ENCODE peak calls at places on chromosome 13, in eight cellular contexts. P is AG09309, B is heart left ventricle, J is A549, I is GM12865, E is GM13977, V is fibroblast of lung, Z is mesothelial cell of epicardium. U is an unnamed sample.

GRCh38 chr13:48829536-48829935 is 146.2 kb upstream of the FNDC3A start:
- DNase-seq in V (no peak), E (no peak), Z (no peak), B (no peak), P (no peak), J (no peak), I (no peak), U (no peak)

GRCh38 chr13:59750860-59751259 is 412.9 kb downstream of the DIAPH3 start:
- DNase-seq in B (no peak), J (no peak), Z (peak), E (no peak), P (peak), V (peak), I (no peak), U (no peak)

GRCh38 chr13:36857273-36857672 is 38.3 kb downstream of the RFXAP start:
- DNase-seq in Z (no peak), E (no peak), I (no peak), J (no peak), P (no peak), V (no peak), B (no peak), U (no peak)

GRCh38 chr13:107124129-107124718 is 556.3 kb upstream of the ARGLU1 start:
- DNase-seq in P (no peak), E (no peak), B (no peak), I (no peak), Z (no peak), J (peak), V (peak), U (no peak)

GRCh38 chr13:97369269-97369893 is 64.6 kb upstream of the RAP2A start:
- DNase-seq in E (peak), J (no peak), B (no peak), I (peak), Z (no peak), V (peak), P (no peak), U (peak)

GRCh38 chr13:44274838-44275237 is 98.8 kb upstream of the SERP2 start:
- DNase-seq in J (no peak), E (no peak), V (peak), P (no peak), B (no peak), Z (no peak), I (peak), U (no peak)

GRCh38 chr13:92379371-92379770 is 847.2 kb upstream of the GPC6 start:
- DNase-seq in B (no peak), Z (no peak), V (no peak), P (no peak), J (no peak), E (no peak), I (no peak), U (no peak)

GRCh38 chr13:76928456-76928855 is 19.9 kb upstream of the ACOD1 start:
- DNase-seq in J (no peak), B (no peak), I (no peak), V (peak), P (no peak), E (no peak), Z (no peak), U (no peak)

GRCh38 chr13:70732611-70733010 is 624.4 kb upstream of the KLHL1 start:
- DNase-seq in Z (no peak), B (no peak), I (no peak), P (no peak), E (no peak), J (no peak), V (no peak), U (no peak)

GRCh38 chr13:20272571-20273171 is 40.6 kb upstream of the GJB6 start:
- DNase-seq in Z (no peak), B (no peak), I (no peak), E (no peak), P (no peak), J (no peak), V (no peak), U (no peak)

GRCh38 chr13:47858678-47859050 is 142.4 kb downstream of the SUCLA2 start:
- DNase-seq in J (no peak), P (peak), I (no peak), E (no peak), B (no peak), Z (no peak), V (peak), U (no peak)

GRCh38 chr13:80585531-80585930 is 244.6 kb upstream of the SPRY2 start:
- DNase-seq in P (no peak), Z (no peak), I (no peak), V (no peak), E (no peak), J (no peak), B (no peak), U (no peak)

GRCh38 chr13:106635616-106636015 is 67.7 kb upstream of the ARGLU1 start:
- DNase-seq in J (no peak), I (no peak), B (no peak), Z (no peak), P (no peak), V (no peak), E (no peak), U (no peak)

GRCh38 chr13:79448413-79448812 is 32.5 kb upstream of the NDFIP2 start:
- DNase-seq in J (no peak), B (no peak), P (no peak), E (no peak), I (peak), V (no peak), Z (no peak), U (no peak)

GRCh38 chr13:56561327-56561726 is 579.4 kb upstream of the PRR20A start:
- DNase-seq in I (no peak), Z (no peak), P (no peak), E (no peak), B (no peak), V (no peak), J (no peak), U (no peak)

GRCh38 chr13:44311011-44311481 is 62.6 kb upstream of the SERP2 start:
- DNase-seq in J (peak), I (no peak), E (no peak), V (peak), B (no peak), P (no peak), Z (no peak), U (no peak)

GRCh38 chr13:47813683-47814082 is 187.4 kb downstream of the SUCLA2 start:
- DNase-seq in Z (no peak), E (no peak), P (no peak), B (no peak), J (no peak), I (no peak), V (no peak), U (no peak)

GRCh38 chr13:30037766-30038165 is 187.3 kb upstream of the UBL3 start:
- DNase-seq in Z (no peak), I (no peak), V (peak), J (no peak), E (no peak), P (peak), B (no peak), U (no peak)

GRCh38 chr13:95349267-95349666 is 48.0 kb upstream of the ABCC4 start:
- DNase-seq in E (no peak), J (peak), Z (no peak), I (no peak), P (no peak), V (peak), B (no peak), U (no peak)

GRCh38 chr13:76939215-76939614 is 9.1 kb upstream of the ACOD1 start:
- DNase-seq in Z (no peak), J (no peak), E (no peak), P (no peak), B (no peak), I (no peak), V (peak), U (no peak)

GRCh38 chr13:69959041-69959440 is 148.6 kb upstream of the ATXN8OS start:
- DNase-seq in Z (no peak), E (no peak), J (no peak), B (no peak), I (no peak), V (no peak), P (no peak), U (no peak)

GRCh38 chr13:51346397-51346796 is 6.9 kb downstream of the SERPINE3 start:
- DNase-seq in J (no peak), E (no peak), I (peak), B (no peak), Z (no peak), V (no peak), P (no peak), U (no peak)

GRCh38 chr13:94712287-94712811 is at the start of gene SOX21:
- DNase-seq in J (peak), V (peak), B (no peak), I (no peak), Z (no peak), P (no peak), E (peak), U (no peak)

DNA sequence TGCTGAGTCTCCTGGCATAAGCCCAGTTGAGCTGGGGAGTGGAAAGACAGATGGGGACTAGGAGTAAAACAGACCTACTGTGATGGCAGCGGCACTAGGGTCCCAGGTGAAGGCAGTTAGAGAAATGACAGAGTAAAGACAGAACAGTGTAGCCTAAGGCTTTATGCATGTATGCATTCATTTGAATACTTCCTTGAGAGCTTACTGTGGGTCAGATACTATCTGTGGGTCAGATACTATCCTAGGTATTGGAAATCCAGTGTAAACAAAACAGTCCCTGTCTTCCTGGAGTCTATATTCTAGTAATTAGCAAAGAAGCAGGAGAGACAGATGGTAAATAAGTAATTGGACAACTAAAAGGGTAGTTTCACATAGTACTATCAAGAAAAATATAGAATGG is 73.7 kb upstream of the LRCH1 start:
- DNase-seq in E (no peak), J (no peak), I (no peak), Z (no peak), V (no peak), B (no peak), P (no peak), U (no peak)
- TF ChIP-seq CTCF in E (no peak), J (no peak), I (no peak), Z (no peak), V (no peak), B (no peak), P (no peak), U (no peak)

GRCh38 chr13:99959538-99960230 is 11.9 kb downstream of the ZIC5 start:
- DNase-seq in E (no peak), I (no peak), P (no peak), B (no peak), Z (no peak), J (no peak), V (no peak), U (no peak)
- TF ChIP-seq CTCF in E (peak), I (no peak), P (no peak), B (no peak), Z (no peak), J (no peak), V (no peak), U (no peak)

DNA sequence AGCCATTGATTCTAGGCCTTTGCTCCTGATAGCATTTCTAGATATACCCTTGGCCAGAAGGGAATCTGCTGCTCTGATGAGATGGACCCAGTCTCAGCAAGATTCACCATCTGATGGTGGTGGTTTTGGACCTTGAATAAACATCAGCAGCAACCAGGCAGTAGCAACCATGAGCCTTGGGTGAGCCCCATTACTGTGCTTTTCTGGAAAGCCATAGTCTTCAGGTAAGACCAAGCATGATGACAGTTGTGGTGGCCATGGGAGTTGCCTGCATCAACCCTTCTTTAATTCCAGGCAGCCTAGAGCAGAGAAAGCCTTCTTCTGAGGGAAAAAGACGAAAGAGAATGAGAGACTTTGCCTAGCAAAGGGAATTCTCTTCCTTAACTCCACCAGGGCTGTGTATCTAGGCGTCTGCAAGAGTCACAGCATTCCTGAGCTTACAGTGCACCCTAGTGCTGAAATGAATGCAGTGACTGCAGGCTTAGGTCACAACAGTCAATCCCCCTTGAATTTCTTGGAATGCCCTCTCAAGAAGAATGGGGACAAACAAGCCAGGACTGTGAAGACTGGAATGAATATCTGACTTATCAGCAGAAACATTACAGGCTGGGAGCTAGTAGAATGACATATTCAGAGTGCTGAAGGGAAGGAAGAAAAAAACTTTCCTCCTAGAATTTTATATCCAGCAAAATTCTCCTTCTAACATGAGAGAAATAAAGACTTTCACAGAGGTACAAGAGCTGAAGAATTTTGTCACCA is 942.4 kb upstream of the PCDH20 start:
- DNase-seq in B (no peak), E (peak), V (peak), Z (no peak), I (peak), P (no peak), J (peak), U (peak)
- TF ChIP-seq CTCF in B (no peak), E (peak), V (peak), Z (no peak), I (peak), P (no peak), J (peak), U (peak)

GRCh38 chr13:32910530-32910929 is 105.7 kb upstream of the KL start:
- DNase-seq in I (no peak), B (no peak), J (no peak), V (no peak), P (no peak), Z (no peak), E (no peak), U (no peak)

GRCh38 chr13:32914686-32915085 is 101.5 kb upstream of the KL start:
- DNase-seq in B (no peak), J (no peak), P (no peak), V (no peak), Z (no peak), E (no peak), I (no peak), U (no peak)

GRCh38 chr13:32917504-32917903 is 98.7 kb upstream of the KL start:
- DNase-seq in I (peak), J (no peak), B (no peak), V (no peak), E (no peak), P (no peak), Z (no peak), U (no peak)

GRCh38 chr13:32905864-32906180 is 110.4 kb upstream of the KL start:
- DNase-seq in Z (no peak), B (peak), P (no peak), E (no peak), I (no peak), V (peak), J (no peak), U (no peak)

DNA sequence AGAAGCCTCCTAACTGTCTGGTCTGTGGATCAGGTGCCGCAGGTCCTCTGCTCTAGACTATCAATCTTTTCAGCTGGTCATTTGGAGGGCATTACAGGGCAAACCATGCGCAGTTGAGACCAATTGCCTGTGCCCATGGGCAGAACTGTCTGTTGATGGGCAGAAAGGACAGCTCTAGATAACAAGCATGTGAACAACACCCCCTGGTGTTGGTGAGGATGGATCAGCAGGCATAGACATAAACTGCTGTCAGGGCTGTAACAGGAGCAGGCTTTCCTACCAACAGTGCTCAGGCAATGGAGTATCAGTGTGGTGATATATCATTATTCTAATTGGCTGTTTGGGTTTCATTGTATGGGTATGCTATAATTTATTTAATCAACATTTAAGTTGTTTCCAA is 104.7 kb upstream of the KL start:
- DNase-seq in Z (no peak), B (no peak), E (peak), I (peak), P (peak), V (peak), J (peak), U (peak)
- TF ChIP-seq CTCF in Z (no peak), B (peak), E (peak), I (peak), P (peak), V (peak), J (peak), U (peak)

GRCh38 chr13:98399756-98400155 is 177.2 kb downstream of the STK24 start:
- DNase-seq in I (no peak), V (no peak), P (peak), J (no peak), E (no peak), B (no peak), Z (no peak), U (no peak)

GRCh38 chr13:98396071-98396710 is 180.7 kb downstream of the STK24 start:
- DNase-seq in E (no peak), B (no peak), Z (no peak), V (no peak), J (no peak), P (no peak), I (no peak), U (no peak)

GRCh38 chr13:98394820-98395510 is 181.9 kb downstream of the STK24 start:
- DNase-seq in E (no peak), J (no peak), B (no peak), I (no peak), Z (no peak), P (no peak), V (no peak), U (no peak)

GRCh38 chr13:98397861-98398260 is 179.0 kb downstream of the STK24 start:
- DNase-seq in P (no peak), V (no peak), B (no peak), Z (no peak), J (no peak), E (no peak), I (no peak), U (no peak)

DNA sequence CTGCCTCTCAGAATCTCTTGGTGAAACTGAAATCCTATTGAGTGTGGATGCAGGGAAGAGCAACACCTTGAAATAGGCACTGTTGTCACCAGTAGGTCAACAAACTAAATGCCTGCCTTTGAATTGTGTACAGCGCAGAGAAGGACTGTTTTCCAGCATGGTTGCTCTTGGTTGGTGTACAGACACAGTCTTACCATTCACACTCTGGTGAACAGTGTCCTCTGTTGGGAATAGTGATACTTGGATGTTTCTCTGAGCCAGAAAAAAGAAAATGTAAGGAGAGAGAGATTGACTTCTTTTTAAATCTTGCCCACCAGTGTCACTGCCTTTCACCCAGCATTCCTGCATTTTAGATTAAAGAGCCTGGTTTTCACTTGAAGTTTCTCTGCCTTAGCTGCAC is 179.7 kb downstream of the STK24 start:
- DNase-seq in B (no peak), Z (no peak), V (peak), P (no peak), J (no peak), I (no peak), E (no peak), U (no peak)
- TF ChIP-seq CTCF in B (peak), Z (no peak), V (peak), P (peak), J (no peak), I (no peak), E (no peak), U (no peak)

GRCh38 chr13:113087923-113088690 is 17.5 kb upstream of the F7 start:
- DNase-seq in I (no peak), V (no peak), E (no peak), B (no peak), P (no peak), J (no peak), Z (no peak), U (no peak)

GRCh38 chr13:113086991-113087922 is 18.3 kb upstream of the F7 start:
- DNase-seq in B (no peak), V (no peak), E (no peak), P (no peak), Z (no peak), I (no peak), J (no peak), U (no peak)

GRCh38 chr13:113084094-113084942 is 21.3 kb upstream of the F7 start:
- DNase-seq in I (no peak), Z (no peak), E (no peak), V (no peak), J (no peak), P (no peak), B (no peak), U (no peak)

GRCh38 chr13:113084943-113085540 is 20.5 kb upstream of the F7 start:
- DNase-seq in J (no peak), V (no peak), B (no peak), P (no peak), E (no peak), Z (no peak), I (no peak), U (no peak)

DNA sequence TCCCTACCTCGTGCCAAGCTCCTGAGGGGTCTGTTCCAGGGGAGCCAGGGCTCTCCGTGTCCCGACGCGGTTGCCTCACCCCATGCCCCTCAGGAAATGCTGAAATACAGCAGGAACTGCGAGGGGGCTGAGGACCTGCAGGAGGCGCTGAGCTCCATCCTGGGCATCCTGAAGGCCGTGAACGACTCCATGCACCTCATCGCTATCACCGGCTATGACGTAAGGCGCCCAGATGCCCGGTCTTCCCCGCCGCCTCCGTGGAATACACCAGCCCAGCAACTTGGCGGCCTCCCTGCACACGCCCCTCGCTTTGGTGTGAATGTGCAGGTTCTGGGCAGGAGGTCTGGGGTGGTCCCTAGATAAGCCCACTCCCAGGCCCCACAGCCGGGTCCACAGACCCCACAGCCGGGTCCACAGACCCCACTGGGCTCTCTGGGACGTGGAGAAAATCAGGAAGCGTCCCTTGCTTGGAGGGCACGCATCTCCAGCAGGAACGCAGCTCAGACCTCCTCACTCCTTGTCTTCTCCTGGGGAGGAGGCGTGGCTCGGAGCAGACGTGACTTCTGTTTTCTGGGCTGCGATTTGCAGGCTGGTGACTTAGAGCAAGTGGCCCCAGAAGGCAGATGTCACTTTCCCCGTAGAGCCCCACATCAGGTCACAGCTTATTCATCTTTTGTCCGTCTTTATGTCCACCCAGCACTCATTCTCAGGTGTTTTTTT is 19.4 kb upstream of the F7 start:
- DNase-seq in J (peak), V (no peak), E (no peak), P (no peak), I (no peak), B (no peak), Z (no peak), U (no peak)
- TF ChIP-seq CTCF in J (no peak), V (no peak), E (no peak), P (no peak), I (no peak), B (no peak), Z (no peak), U (no peak)